ENCODE peak calls at places on chromosome 1, in ten cellular contexts. J is Kasumi-1; X is colonic mucosa; W is head of caudate nucleus; A is spleen; T is ascending aorta; D is effector CD8-positive, alpha-beta T cell; C is T-helper 17 cell; L is progenitor cell of endocrine pancreas; G is NCI-H1105. Z is an unnamed sample.

GRCh38 chr1:93442276-93442675 is 5.6 kb upstream of the FNBP1L start:
- DNase-seq in G (no peak), L (no peak), D (no peak), W (no peak), C (no peak), A (no peak), T (no peak), J (no peak), X (peak; percentile 83), Z (peak; percentile 27)

GRCh38 chr1:119554188-119554587 is 47.2 kb downstream of the HSD3B1 start:
- DNase-seq in D (no peak), J (peak; percentile 9), X (peak; percentile 22), G (peak; percentile 91), W (peak; percentile 14), L (no peak), C (no peak), T (no peak), A (no peak), Z (no peak)

GRCh38 chr1:25096307-25097150 is 135.8 kb downstream of the SYF2 start:
- DNase-seq in A (no peak), X (no peak), L (no peak), C (no peak), T (no peak), D (no peak), J (no peak), G (no peak), W (no peak), Z (no peak)

GRCh38 chr1:241356187-241356518 is 852 bp downstream of the RGS7 start:
- DNase-seq in J (no peak), W (peak; percentile 29), A (peak; percentile 67), L (no peak), T (no peak), G (peak; percentile 16), C (no peak), D (no peak), X (no peak), Z (no peak)

GRCh38 chr1:40735234-40735633 is 43.7 kb downstream of the NFYC start:
- DNase-seq in D (no peak), A (no peak), X (no peak), J (no peak), G (no peak), C (no peak), T (no peak), L (no peak), W (no peak), Z (no peak)

GRCh38 chr1:61140778-61141177 is 58.4 kb downstream of the NFIA start:
- DNase-seq in X (no peak), G (no peak), W (no peak), T (no peak), C (no peak), D (no peak), J (no peak), A (no peak), L (no peak), Z (no peak)

GRCh38 chr1:155598842-155599331 is 11.1 kb upstream of the MSTO1 start:
- DNase-seq in J (peak; percentile 20), G (no peak), D (no peak), T (no peak), A (no peak), X (no peak), L (no peak), C (no peak), W (peak; percentile 37), Z (no peak)

GRCh38 chr1:231861541-231862481 is 235.2 kb downstream of the DISC1 start:
- DNase-seq in T (no peak), W (no peak), J (no peak), C (no peak), G (no peak), L (no peak), X (no peak), D (no peak), A (no peak), Z (no peak)

GRCh38 chr1:221284028-221284427 is 404.8 kb downstream of the HLX start:
- DNase-seq in L (no peak), G (peak; percentile 61), C (no peak), T (no peak), J (no peak), W (no peak), X (no peak), D (no peak), A (no peak), Z (peak; percentile 41)

GRCh38 chr1:153347856-153348255 is 785 bp downstream of the PGLYRP4 start:
- DNase-seq in T (no peak), A (no peak), J (no peak), W (no peak), D (no peak), G (no peak), X (peak; percentile 9), C (no peak), L (no peak), Z (no peak)

GRCh38 chr1:153058154-153058553 is 842 bp upstream of the SPRR2A start:
- DNase-seq in T (no peak), C (no peak), G (no peak), J (no peak), L (no peak), A (no peak), D (no peak), X (no peak), W (no peak), Z (no peak)